ENCODE peak calls at places on chromosome 6, in six cellular contexts. One of them, this sample, is unnamed.

GRCh38 chr6:111076024-111076680 is 11.2 kb upstream of the SLC16A10 start:
- DNase-seq in DMS153: no peak
- DNase-seq in endothelial cell: no peak
- DNase-seq in LoVo: no peak
- DNase-seq in GM12878: no peak
- DNase-seq in OCI-LY7: no peak
- DNase-seq in this sample: no peak

GRCh38 chr6:14037402-14038277 is 79.9 kb upstream of the CD83 start:
- DNase-seq in endothelial cell: no peak
- DNase-seq in LoVo: no peak
- DNase-seq in GM12878: no peak
- DNase-seq in DMS153: no peak
- DNase-seq in OCI-LY7: no peak
- DNase-seq in this sample: no peak

GRCh38 chr6:88823998-88824397 is 139.4 kb downstream of the RNGTT start:
- DNase-seq in LoVo: peak
- DNase-seq in DMS153: no peak
- DNase-seq in OCI-LY7: no peak
- DNase-seq in endothelial cell: no peak
- DNase-seq in GM12878: no peak
- DNase-seq in this sample: no peak

GRCh38 chr6:118507636-118508035 is 40.5 kb upstream of the PLN start:
- DNase-seq in GM12878: no peak
- DNase-seq in DMS153: no peak
- DNase-seq in OCI-LY7: no peak
- DNase-seq in endothelial cell: no peak
- DNase-seq in LoVo: no peak
- DNase-seq in this sample: no peak

GRCh38 chr6:67497749-67498148 is 1137.3 kb upstream of the ADGRB3 start:
- DNase-seq in LoVo: no peak
- DNase-seq in DMS153: no peak
- DNase-seq in OCI-LY7: no peak
- DNase-seq in endothelial cell: no peak
- DNase-seq in GM12878: no peak
- DNase-seq in this sample: no peak

GRCh38 chr6:116030745-116031144 is 29.9 kb downstream of the FRK start:
- DNase-seq in endothelial cell: no peak
- DNase-seq in GM12878: no peak
- DNase-seq in DMS153: no peak
- DNase-seq in OCI-LY7: no peak
- DNase-seq in LoVo: no peak
- DNase-seq in this sample: no peak

GRCh38 chr6:126170875-126171489 is 168.9 kb upstream of the CENPW start:
- DNase-seq in OCI-LY7: peak
- DNase-seq in GM12878: peak
- DNase-seq in LoVo: peak
- DNase-seq in DMS153: no peak
- DNase-seq in endothelial cell: peak
- DNase-seq in this sample: no peak

GRCh38 chr6:137738931-137739504 is 128.0 kb upstream of the TNFAIP3 start:
- DNase-seq in GM12878: no peak
- DNase-seq in OCI-LY7: no peak
- DNase-seq in DMS153: no peak
- DNase-seq in endothelial cell: no peak
- DNase-seq in LoVo: no peak
- DNase-seq in this sample: no peak

GRCh38 chr6:32742374-32742773 is 1.2 kb downstream of the HLA-DQA2 start:
- DNase-seq in DMS153: no peak
- DNase-seq in OCI-LY7: no peak
- DNase-seq in GM12878: no peak
- DNase-seq in endothelial cell: no peak
- DNase-seq in LoVo: no peak
- DNase-seq in this sample: no peak

GRCh38 chr6:42505377-42505702 is 53.6 kb upstream of the TRERF1 start:
- DNase-seq in LoVo: peak
- DNase-seq in endothelial cell: no peak
- DNase-seq in GM12878: no peak
- DNase-seq in DMS153: no peak
- DNase-seq in OCI-LY7: no peak
- DNase-seq in this sample: no peak

GRCh38 chr6:129440691-129441090 is 269.3 kb downstream of the ARHGAP18 start:
- DNase-seq in OCI-LY7: no peak
- DNase-seq in endothelial cell: no peak
- DNase-seq in GM12878: no peak
- DNase-seq in DMS153: no peak
- DNase-seq in LoVo: no peak
- DNase-seq in this sample: no peak

GRCh38 chr6:45677381-45677992 is 299.8 kb upstream of the SUPT3H start:
- DNase-seq in endothelial cell: no peak
- DNase-seq in LoVo: no peak
- DNase-seq in OCI-LY7: peak
- DNase-seq in DMS153: peak
- DNase-seq in GM12878: peak
- DNase-seq in this sample: no peak

GRCh38 chr6:36340671-36341454 is 4.2 kb upstream of the BNIP5 start:
- DNase-seq in LoVo: peak
- DNase-seq in GM12878: peak
- DNase-seq in DMS153: no peak
- DNase-seq in endothelial cell: peak
- DNase-seq in OCI-LY7: peak
- DNase-seq in this sample: peak

GRCh38 chr6:150410906-150411305 is 42.1 kb downstream of the IYD start:
- DNase-seq in endothelial cell: no peak
- DNase-seq in DMS153: no peak
- DNase-seq in GM12878: no peak
- DNase-seq in OCI-LY7: no peak
- DNase-seq in LoVo: no peak
- DNase-seq in this sample: no peak